ENCODE peak calls at places on chromosomes 1 and 21, in nine cellular contexts. J is foreskin fibroblast, Z is RWPE1, S is left ventricle myocardium inferior, Q is Peyer's patch, E is H9, L is AG08396, H is LoVo, X is kidney epithelial cell. F is an unnamed sample.

GRCh38 chr21:40324389-40324788 is 457.2 kb downstream of the PCP4 start:
- DNase-seq in Z (no peak), E (no peak), Q (no peak), L (no peak), X (no peak), J (no peak), S (no peak), H (no peak), F (no peak)

GRCh38 chr1:235588916-235589515 is 60.6 kb downstream of the GNG4 start:
- DNase-seq in L (no peak), H (no peak), Z (no peak), J (no peak), S (no peak), E (no peak), Q (no peak), X (peak), F (no peak)

GRCh38 chr1:167159782-167160181 is 60.9 kb upstream of the POU2F1 start:
- DNase-seq in Q (no peak), J (no peak), S (no peak), X (no peak), Z (no peak), E (no peak), H (no peak), L (no peak), F (no peak)

GRCh38 chr1:74426208-74426932 is 86.0 kb downstream of the LRRC53 start:
- DNase-seq in Z (no peak), X (no peak), E (no peak), H (no peak), Q (no peak), J (no peak), L (no peak), S (no peak), F (no peak)

GRCh38 chr1:203424285-203424684 is 51.3 kb upstream of the PRELP start:
- DNase-seq in Q (no peak), H (no peak), Z (no peak), J (no peak), S (no peak), L (no peak), E (no peak), X (no peak), F (no peak)

GRCh38 chr21:43188712-43189151 is 19.9 kb downstream of the CRYAA start:
- DNase-seq in H (no peak), Q (peak), E (no peak), S (no peak), J (no peak), X (no peak), L (no peak), Z (no peak), F (no peak)

GRCh38 chr21:44987301-44987885 is 47.6 kb downstream of the SLX9 start:
- DNase-seq in Q (no peak), H (no peak), J (no peak), X (no peak), E (no peak), Z (no peak), S (peak), L (no peak), F (no peak)

GRCh38 chr1:39462074-39462473 is 29.4 kb upstream of the BMP8A start:
- DNase-seq in X (no peak), E (no peak), L (peak), J (peak), Q (no peak), H (no peak), S (no peak), Z (no peak), F (no peak)

GRCh38 chr21:36499578-36500471 is 19.9 kb upstream of the CLDN14 start:
- DNase-seq in S (peak), H (peak), E (no peak), X (no peak), J (no peak), L (peak), Q (no peak), Z (peak), F (no peak)

GRCh38 chr1:36008546-36009197 is 75.2 kb upstream of the TEKT2 start:
- DNase-seq in H (no peak), J (peak), S (no peak), Z (peak), L (peak), Q (no peak), X (peak), E (no peak), F (peak)

GRCh38 chr1:99662581-99663208 is 16.8 kb downstream of the PALMD start:
- DNase-seq in L (peak), Z (peak), X (no peak), Q (peak), S (peak), J (peak), E (no peak), H (no peak), F (no peak)

GRCh38 chr1:210259496-210259895 is 26.9 kb downstream of the SERTAD4 start:
- DNase-seq in X (no peak), L (peak), J (peak), Q (no peak), S (no peak), E (no peak), H (no peak), Z (no peak), F (no peak)

GRCh38 chr21:21247441-21247840 is 249.2 kb downstream of the NCAM2 start:
- DNase-seq in Q (no peak), Z (peak), L (no peak), J (no peak), E (no peak), X (no peak), S (no peak), H (no peak), F (no peak)

GRCh38 chr1:19804786-19805390 is 5.2 kb upstream of the TMCO4 start:
- DNase-seq in L (no peak), Q (no peak), X (peak), H (no peak), Z (no peak), S (no peak), E (no peak), J (no peak), F (no peak)

GRCh38 chr1:51955797-51956527 is 34.5 kb downstream of the RAB3B start:
- DNase-seq in X (no peak), E (no peak), L (no peak), H (no peak), S (no peak), Z (no peak), Q (no peak), J (no peak), F (no peak)

GRCh38 chr1:184636156-184636448 is 118.6 kb downstream of the EDEM3 start:
- DNase-seq in J (no peak), E (no peak), H (no peak), L (no peak), Z (no peak), Q (no peak), S (peak), X (no peak), F (no peak)

GRCh38 chr1:61570191-61570590 is 154.8 kb downstream of the TM2D1 start:
- DNase-seq in L (no peak), E (no peak), S (no peak), H (no peak), Z (no peak), X (no peak), J (no peak), Q (no peak), F (no peak)

GRCh38 chr1:31227891-31228290 is 11.8 kb downstream of the NKAIN1 start:
- DNase-seq in E (no peak), H (no peak), L (no peak), Q (no peak), X (no peak), J (no peak), S (no peak), Z (no peak), F (no peak)

GRCh38 chr1:118101445-118101844 is 83.6 kb downstream of the SPAG17 start:
- DNase-seq in Q (no peak), H (no peak), Z (peak), S (no peak), L (no peak), E (no peak), X (no peak), J (no peak), F (no peak)

F was measured in PC-9.